ENCODE peak calls at places on chromosomes 2 and 18, in four cellular contexts. I is IMR-90, D is H9, T is H1. C is an unnamed sample.

GRCh38 chr2:188512456-188512855 is 220.8 kb downstream of the GULP1 start:
- DNase-seq in I (peak), D (no peak), T (no peak), C (no peak)

GRCh38 chr2:8581601-8582041 is 100.2 kb upstream of the ID2 start:
- DNase-seq in I (no peak), D (no peak), T (no peak), C (no peak)

GRCh38 chr2:128357561-128358370 is 39.1 kb upstream of the HS6ST1 start:
- DNase-seq in I (no peak), D (no peak), T (no peak), C (no peak)

GRCh38 chr18:41075212-41075611 is 879.8 kb upstream of the PIK3C3 start:
- DNase-seq in I (peak), D (no peak), T (no peak), C (no peak)

GRCh38 chr2:131031875-131032274 is 61.4 kb downstream of the FAM168B start:
- DNase-seq in I (no peak), D (no peak), T (no peak), C (no peak)

GRCh38 chr2:1599301-1600085 is 144.8 kb downstream of the PXDN start:
- DNase-seq in I (no peak), D (no peak), T (no peak), C (no peak)

GRCh38 chr2:9285921-9286320 is 79.3 kb downstream of the ASAP2 start:
- DNase-seq in I (no peak), D (no peak), T (no peak), C (no peak)

GRCh38 chr2:201130524-201131186 is 14.7 kb downstream of the CFLAR start:
- DNase-seq in I (peak), D (no peak), T (no peak), C (no peak)

GRCh38 chr2:11236335-11236734 is 81.1 kb downstream of the SLC66A3 start:
- DNase-seq in I (no peak), D (no peak), T (no peak), C (no peak)

GRCh38 chr2:174153757-174154680 is 94.3 kb downstream of the OLA1 start:
- DNase-seq in I (peak), D (no peak), T (no peak), C (no peak)

GRCh38 chr18:76562286-76562840 is 67.3 kb upstream of the ZNF516 start:
- DNase-seq in I (no peak), D (no peak), T (peak), C (no peak)

GRCh38 chr18:2909431-2910140 is 62.8 kb downstream of the EMILIN2 start:
- DNase-seq in I (no peak), D (no peak), T (no peak), C (no peak)

GRCh38 chr2:129849559-129850160 is 129.8 kb upstream of the RAB6C start:
- DNase-seq in I (peak), D (no peak), T (no peak), C (peak)

GRCh38 chr2:235978022-235978421 is 190.2 kb downstream of the GBX2 start:
- DNase-seq in I (no peak), D (no peak), T (no peak), C (no peak)

GRCh38 chr2:128681351-128681906 is 362.8 kb upstream of the HS6ST1 start:
- DNase-seq in I (no peak), D (peak), T (no peak), C (no peak)

GRCh38 chr18:63869851-63870250 is 17.7 kb upstream of the SERPINB2 start:
- DNase-seq in I (peak), D (no peak), T (no peak), C (no peak)

GRCh38 chr18:6374935-6375529 is 39.7 kb downstream of the L3MBTL4 start:
- DNase-seq in I (no peak), D (no peak), T (no peak), C (no peak)

GRCh38 chr2:42112418-42112817 is 56.7 kb upstream of the EML4 start:
- DNase-seq in I (no peak), D (no peak), T (no peak), C (no peak)

GRCh38 chr18:54734059-54734458 is 94.2 kb upstream of the RAB27B start:
- DNase-seq in I (peak), D (no peak), T (no peak), C (no peak)

GRCh38 chr18:27211569-27211968 is 26.5 kb upstream of the CHST9 start:
- DNase-seq in I (no peak), D (no peak), T (no peak), C (no peak)

GRCh38 chr2:8054070-8054469 is 627.8 kb upstream of the ID2 start:
- DNase-seq in I (no peak), D (no peak), T (no peak), C (no peak)

GRCh38 chr2:182360012-182360662 is 66.7 kb downstream of the PDE1A start:
- DNase-seq in I (peak), D (no peak), T (no peak), C (no peak)

GRCh38 chr2:208000701-208001395 is 24.5 kb downstream of the PLEKHM3 start:
- DNase-seq in I (peak), D (no peak), T (no peak), C (no peak)

GRCh38 chr2:47119001-47119400 is 36.1 kb downstream of the STPG4 start:
- DNase-seq in I (peak), D (no peak), T (no peak), C (no peak)

GRCh38 chr2:13711154-13711553 is 921.4 kb upstream of the LRATD1 start:
- DNase-seq in I (no peak), D (no peak), T (no peak), C (no peak)

GRCh38 chr2:219430633-219431615 is 3.7 kb upstream of the SPEG start:
- DNase-seq in I (peak), D (peak), T (no peak), C (no peak)

GRCh38 chr2:120934891-120935338 is 199.2 kb downstream of the GLI2 start:
- DNase-seq in I (peak), D (no peak), T (no peak), C (no peak)

GRCh38 chr18:31977270-31977872 is 34.4 kb upstream of the TRAPPC8 start:
- DNase-seq in I (peak), D (peak), T (peak), C (peak)

GRCh38 chr2:158179660-158180059 is 78.0 kb downstream of the UPP2 start:
- DNase-seq in I (peak), D (no peak), T (no peak), C (no peak)

GRCh38 chr2:226079677-226080076 is 680.2 kb downstream of the NYAP2 start:
- DNase-seq in I (peak), D (no peak), T (no peak), C (no peak)

GRCh38 chr18:62282188-62282629 is 42.9 kb upstream of the TNFRSF11A start:
- DNase-seq in I (peak), D (no peak), T (no peak), C (no peak)

GRCh38 chr2:134683561-134684112 is 35.2 kb downstream of the TMEM163 start:
- DNase-seq in I (no peak), D (no peak), T (no peak), C (no peak)

GRCh38 chr2:110872521-110872920 is 140.1 kb downstream of the ACOXL start:
- DNase-seq in I (no peak), D (no peak), T (no peak), C (no peak)

GRCh38 chr2:168538534-168538933 is 82.5 kb downstream of the CERS6 start:
- DNase-seq in I (no peak), D (no peak), T (no peak), C (no peak)

GRCh38 chr2:105644174-105644980 is 100.3 kb upstream of the NCK2 start:
- DNase-seq in I (no peak), D (no peak), T (no peak), C (no peak)

GRCh38 chr2:183991973-183992372 is 606.4 kb upstream of the ZNF804A start:
- DNase-seq in I (no peak), D (no peak), T (no peak), C (no peak)

GRCh38 chr2:69242651-69243051 is 144.4 kb downstream of the GFPT1 start:
- DNase-seq in I (peak), D (no peak), T (no peak), C (no peak)

GRCh38 chr2:29056452-29056851 is 17.9 kb downstream of the PCARE start:
- DNase-seq in I (no peak), D (no peak), T (no peak), C (no peak)

GRCh38 chr2:185268651-185269050 is 470.0 kb upstream of the FSIP2 start:
- DNase-seq in I (no peak), D (no peak), T (no peak), C (no peak)

GRCh38 chr18:59699750-59700534 is 2.7 kb upstream of the CCBE1 start:
- DNase-seq in I (no peak), D (no peak), T (no peak), C (no peak)
- H3K14ac ChIP-seq in I (peak), D (no peak), T (no peak), C (no peak)

DNA sequence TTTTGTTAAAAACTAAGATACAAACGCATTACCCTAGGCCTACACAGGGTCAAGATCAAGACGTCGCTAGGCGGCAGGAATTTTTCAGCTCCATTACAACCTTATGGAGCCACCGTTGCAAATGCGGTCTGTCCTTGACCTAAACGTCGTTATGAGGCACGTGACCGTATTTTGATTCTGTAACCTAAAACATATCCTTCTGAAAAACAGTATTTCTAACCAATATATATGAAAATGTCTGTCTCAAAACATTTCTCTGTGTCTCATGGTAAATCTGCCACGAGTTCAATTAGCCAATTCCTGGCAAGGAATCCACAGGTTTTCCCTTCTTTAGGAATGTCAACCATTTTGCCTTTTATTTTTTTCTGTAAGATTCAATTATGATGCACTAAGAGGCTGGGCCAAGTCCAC is 1.7 kb downstream of the RTN4 start:
- DNase-seq in I (peak), D (no peak), T (no peak), C (no peak)
- H3K14ac ChIP-seq in I (peak), D (peak), T (no peak), C (no peak)

GRCh38 chr18:34314847-34315246 is 90.1 kb upstream of the NOL4 start:
- DNase-seq in I (no peak), D (no peak), T (no peak), C (no peak)
- H3K14ac ChIP-seq in I (no peak), D (no peak), T (no peak), C (no peak)

GRCh38 chr2:213152065-213152794 is 818 bp upstream of the IKZF2 start:
- DNase-seq in I (peak), D (peak), T (no peak), C (peak)
- H3K14ac ChIP-seq in I (peak), D (no peak), T (no peak), C (no peak)

GRCh38 chr2:31233741-31234689 is at the start of gene EHD3:
- DNase-seq in I (peak), D (peak), T (peak), C (peak)
- H3K14ac ChIP-seq in I (peak), D (peak), T (no peak), C (no peak)

DNA sequence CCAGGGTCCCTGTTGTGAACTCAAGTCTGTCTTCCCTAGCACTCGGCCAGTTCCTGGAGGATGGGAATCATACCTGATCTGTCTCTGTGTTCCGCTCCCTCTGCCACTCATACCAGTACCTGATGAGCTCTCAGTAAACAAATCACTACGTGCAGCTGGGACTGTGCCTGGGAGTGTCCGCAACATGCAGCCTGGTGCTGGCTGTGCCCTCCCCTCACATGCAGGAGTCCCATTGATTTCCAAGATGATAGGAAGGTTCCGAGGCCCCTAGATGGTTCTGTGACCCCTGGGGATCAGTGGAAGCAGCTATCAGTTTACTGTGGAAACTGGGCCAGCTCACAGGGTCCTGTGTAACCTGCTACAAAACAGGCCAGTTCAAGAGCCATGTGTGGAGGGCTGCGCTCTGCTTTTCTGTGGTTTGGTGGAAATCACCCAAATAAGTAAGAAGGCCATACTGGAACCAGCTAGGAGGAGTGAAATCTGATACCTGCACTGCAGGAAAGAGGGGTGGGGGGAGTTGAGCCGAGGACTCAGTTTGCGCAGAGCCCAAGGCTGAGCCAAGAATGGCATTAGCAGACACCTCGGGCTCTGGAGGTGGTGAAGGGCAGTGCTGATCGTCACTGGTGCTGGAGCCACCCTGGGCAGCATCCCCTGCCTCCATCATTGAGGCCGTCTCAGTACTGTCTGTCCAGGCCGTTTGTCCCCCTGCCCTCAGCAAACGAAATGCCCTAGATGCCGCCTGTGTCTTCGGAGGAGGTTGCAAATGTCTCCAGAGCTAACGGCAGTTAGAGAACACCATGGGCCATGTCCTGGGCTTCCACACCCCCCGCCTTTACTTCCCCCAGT is 93.3 kb downstream of the KLHL29 start:
- DNase-seq in I (no peak), D (peak), T (no peak), C (no peak)
- H3K14ac ChIP-seq in I (no peak), D (peak), T (no peak), C (no peak)

C was measured in neuronal stem cell.